ENCODE peak calls at places on chromosomes 12 and 14, in five cellular contexts. C, O, W, N and R are unnamed samples.

GRCh38 chr12:98470469-98471082 is 44.8 kb upstream of the TMPO start:
- DNase-seq in N (no peak), C (no peak), O (no peak), W (no peak), R (no peak)

GRCh38 chr14:101025131-101025530 is 121.6 kb upstream of the RTL1 start:
- DNase-seq in O (no peak), C (no peak), W (no peak), N (no peak), R (no peak)

GRCh38 chr14:100575266-100575995 is 11.8 kb downstream of the BEGAIN start:
- DNase-seq in C (no peak), N (no peak), O (no peak), W (no peak), R (no peak)

GRCh38 chr14:22471545-22472121 is 117.4 kb downstream of the DAD1 start:
- DNase-seq in O (no peak), C (no peak), N (no peak), W (no peak), R (no peak)

GRCh38 chr12:124665516-124665915 is 98.1 kb upstream of the NCOR2 start:
- DNase-seq in N (no peak), O (no peak), W (no peak), C (no peak), R (no peak)

GRCh38 chr14:88986146-88986841 is 161.8 kb downstream of the TTC8 start:
- DNase-seq in N (no peak), C (no peak), O (no peak), W (peak), R (no peak)

GRCh38 chr12:28611501-28611900 is 421.2 kb downstream of the CCDC91 start:
- DNase-seq in C (no peak), N (no peak), O (no peak), W (no peak), R (no peak)

GRCh38 chr14:63387691-63388090 is 69.0 kb upstream of the GPHB5 start:
- DNase-seq in C (no peak), N (no peak), O (no peak), W (no peak), R (no peak)

GRCh38 chr12:131089526-131090253 is 136.0 kb downstream of the ADGRD1 start:
- DNase-seq in O (no peak), C (no peak), N (no peak), W (no peak), R (no peak)

GRCh38 chr12:12333407-12333831 is 16.6 kb downstream of the MANSC1 start:
- DNase-seq in N (no peak), O (no peak), W (peak), C (no peak), R (no peak)

GRCh38 chr12:10031771-10032175 is 1.3 kb downstream of the CLEC9A start:
- DNase-seq in C (no peak), W (peak), O (no peak), N (no peak), R (no peak)

GRCh38 chr12:4664111-4664510 is 15.2 kb downstream of the NDUFA9 start:
- DNase-seq in C (no peak), W (peak), O (no peak), N (no peak), R (no peak)

GRCh38 chr14:90443161-90444076 is 46.6 kb downstream of the CALM1 start:
- DNase-seq in C (no peak), N (no peak), O (no peak), W (no peak), R (no peak)

GRCh38 chr14:23446291-23446851 is 10.9 kb upstream of the MYH7 start:
- DNase-seq in W (no peak), O (peak), C (no peak), N (no peak), R (no peak)

GRCh38 chr14:92785601-92786426 is 8.3 kb upstream of the GOLGA5 start:
- DNase-seq in W (peak), N (no peak), C (peak), O (no peak), R (no peak)

GRCh38 chr12:57390174-57390573 is 40.7 kb downstream of the R3HDM2 start:
- DNase-seq in N (no peak), O (no peak), C (no peak), W (no peak), R (no peak)

GRCh38 chr14:101540481-101540880 is 20.8 kb upstream of the DIO3 start:
- DNase-seq in W (no peak), C (no peak), N (no peak), O (no peak), R (no peak)

GRCh38 chr12:97140355-97140754 is 233.3 kb downstream of the NEDD1 start:
- DNase-seq in N (no peak), O (no peak), C (no peak), W (no peak), R (no peak)

GRCh38 chr12:112401054-112401453 is 8.4 kb downstream of the RPL6 start:
- DNase-seq in W (no peak), N (no peak), C (no peak), O (no peak), R (no peak)

GRCh38 chr12:38586652-38587219 is 270.2 kb downstream of the ALG10B start:
- DNase-seq in N (no peak), C (no peak), W (no peak), O (no peak), R (no peak)

GRCh38 chr14:54653764-54654469 is 87.0 kb downstream of the SAMD4A start:
- DNase-seq in C (peak), N (no peak), O (no peak), W (no peak), R (no peak)

GRCh38 chr12:84889818-84890217 is 22.8 kb downstream of the SLC6A15 start:
- DNase-seq in C (no peak), N (no peak), O (no peak), W (no peak), R (no peak)

GRCh38 chr14:44634692-44635091 is 127.6 kb upstream of the FSCB start:
- DNase-seq in N (no peak), O (no peak), W (no peak), C (no peak), R (no peak)

GRCh38 chr12:10554971-10555481 is 49.3 kb downstream of the EIF2S3B start:
- DNase-seq in C (no peak), O (peak), W (no peak), N (no peak), R (no peak)

GRCh38 chr12:94676011-94676709 is 25.8 kb upstream of the TMCC3 start:
- DNase-seq in N (peak), C (peak), W (no peak), O (peak), R (peak)

GRCh38 chr14:22002860-22003284 is 329.3 kb upstream of the OR4E1 start:
- DNase-seq in N (no peak), O (peak), C (no peak), W (no peak), R (no peak)

GRCh38 chr12:102478416-102479098 is 1.8 kb downstream of the IGF1 start:
- DNase-seq in N (peak), O (peak), C (no peak), W (no peak), R (peak)

GRCh38 chr14:68247281-68247680 is 427.7 kb downstream of the RAD51B start:
- DNase-seq in C (no peak), W (no peak), O (no peak), N (no peak), R (no peak)

GRCh38 chr14:68246074-68246980 is 426.7 kb downstream of the RAD51B start:
- DNase-seq in O (no peak), N (no peak), C (peak), W (no peak), R (no peak)

GRCh38 chr14:68247867-68248266 is 428.3 kb downstream of the RAD51B start:
- DNase-seq in C (no peak), W (no peak), N (no peak), O (no peak), R (no peak)

GRCh38 chr14:68249534-68250517 is 430.2 kb downstream of the RAD51B start:
- DNase-seq in O (no peak), C (no peak), N (no peak), W (no peak), R (no peak)

DNA sequence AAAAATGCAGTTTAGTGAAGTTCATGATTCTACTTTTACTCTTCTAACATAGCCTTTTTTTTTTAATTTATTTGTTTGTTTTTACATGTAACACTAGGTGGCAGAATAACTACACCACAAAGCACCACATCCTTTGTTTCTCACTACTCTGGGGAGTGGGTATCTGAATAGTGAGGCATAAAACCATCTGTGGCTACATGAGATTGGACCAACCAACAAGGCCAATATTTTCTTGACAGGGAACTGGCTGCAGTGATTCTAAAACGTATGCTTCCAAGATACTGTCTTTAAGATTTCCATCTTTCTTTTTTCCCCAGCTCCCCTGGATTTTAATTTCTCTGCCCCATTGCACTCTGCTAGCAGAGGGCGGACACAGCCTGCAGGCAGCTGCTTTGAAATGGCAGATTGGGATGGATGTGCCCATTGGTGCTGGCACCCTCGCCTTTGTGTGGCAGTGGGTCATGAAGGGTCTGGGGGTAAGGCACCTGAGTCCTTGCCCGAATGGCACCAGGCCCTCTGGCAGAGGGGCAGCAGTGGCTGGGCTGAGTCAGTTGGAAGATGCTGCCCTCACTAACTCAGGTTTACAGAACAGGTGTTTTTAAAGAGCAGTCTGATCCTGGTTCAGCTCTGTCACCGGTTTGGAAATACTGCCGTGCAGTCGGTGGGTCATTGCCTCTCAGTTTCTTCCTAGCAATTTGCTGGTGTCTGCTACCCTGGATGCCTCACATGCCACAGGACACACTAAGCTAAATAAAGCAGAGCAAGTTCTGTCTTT is 429.1 kb downstream of the RAD51B start:
- DNase-seq in C (peak), O (peak), W (no peak), N (peak), R (peak)
- TF ChIP-seq CTCF in C (peak), O (peak), W (peak), N (peak), R (peak)

GRCh38 chr12:115947696-115948062 is 329.8 kb downstream of the MED13L start:
- DNase-seq in C (no peak), N (no peak), W (no peak), O (no peak), R (no peak)
- TF ChIP-seq CTCF in C (no peak), N (no peak), W (no peak), O (no peak), R (peak)

DNA sequence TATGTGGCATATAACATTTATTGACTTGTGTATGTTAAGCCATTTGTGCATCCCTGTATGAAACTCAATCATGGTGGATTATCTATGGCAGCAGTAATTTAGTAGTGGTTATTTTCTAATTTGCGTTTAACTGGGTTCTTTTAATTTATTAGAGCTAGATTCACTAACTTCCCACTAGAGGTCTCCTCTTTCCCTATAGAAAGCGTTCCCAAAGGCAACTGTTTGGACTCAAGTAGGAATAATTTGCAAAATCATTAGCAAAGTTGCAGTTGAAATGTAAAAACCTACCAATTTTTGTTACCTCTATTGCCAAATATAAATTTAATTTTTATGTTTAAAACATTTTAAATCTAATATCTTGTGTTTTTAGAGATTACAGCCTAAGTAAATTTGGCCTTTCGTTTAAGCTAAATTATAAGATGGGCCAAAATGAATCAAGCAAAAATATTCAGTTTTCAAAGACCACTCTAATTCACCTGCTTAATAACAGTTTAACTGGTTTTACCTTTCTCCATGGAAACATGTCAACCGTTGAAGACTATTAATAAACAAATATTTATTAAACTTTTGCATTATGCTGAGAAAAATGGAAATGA is 6.0 kb downstream of the DMAC2L start:
- DNase-seq in O (no peak), C (no peak), N (no peak), W (no peak), R (no peak)
- TF ChIP-seq CTCF in O (peak), C (peak), N (no peak), W (peak), R (peak)

DNA sequence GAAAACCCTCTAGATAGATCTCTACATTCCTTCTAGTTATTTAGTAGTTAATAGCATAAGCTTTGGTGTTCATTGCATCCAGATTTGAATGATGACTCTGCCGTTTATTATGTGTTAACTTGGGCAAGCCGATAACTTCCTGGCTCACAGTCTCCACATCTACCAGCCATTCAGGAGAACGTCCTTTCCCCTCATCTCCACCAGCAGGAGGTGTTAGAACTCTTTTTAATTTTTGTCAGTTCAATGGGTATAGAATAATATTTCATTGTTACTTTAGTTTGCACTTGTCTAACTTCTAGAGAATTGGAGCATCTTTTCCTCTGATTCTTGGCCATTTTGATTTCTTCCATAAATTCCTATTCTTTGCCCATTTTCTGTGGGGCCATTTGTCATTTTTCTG is 30.0 kb upstream of the WSCD2 start:
- DNase-seq in C (no peak), O (no peak), W (no peak), N (no peak), R (no peak)
- TF ChIP-seq CTCF in C (peak), O (no peak), W (no peak), N (no peak), R (peak)

GRCh38 chr14:97299661-97300060 is 502.5 kb downstream of the VRK1 start:
- DNase-seq in W (no peak), N (no peak), O (peak), C (no peak), R (no peak)

GRCh38 chr14:97298775-97299174 is 501.6 kb downstream of the VRK1 start:
- DNase-seq in O (no peak), N (no peak), W (no peak), C (no peak), R (no peak)

GRCh38 chr14:97295108-97295710 is 498.0 kb downstream of the VRK1 start:
- DNase-seq in C (no peak), W (no peak), O (no peak), N (no peak), R (no peak)

GRCh38 chr14:97301931-97302559 is 504.9 kb downstream of the VRK1 start:
- DNase-seq in C (no peak), W (no peak), O (no peak), N (no peak), R (no peak)

GRCh38 chr14:97298331-97298730 is 501.1 kb downstream of the VRK1 start:
- DNase-seq in C (no peak), N (no peak), O (no peak), W (no peak), R (no peak)
- TF ChIP-seq CTCF in C (no peak), N (no peak), O (no peak), W (no peak), R (no peak)

GRCh38 chr12:68630598-68630997 is 19.9 kb downstream of the RAP1B start:
- DNase-seq in N (no peak), C (no peak), O (no peak), W (no peak), R (no peak)
- TF ChIP-seq CTCF in N (no peak), C (no peak), O (no peak), W (no peak), R (no peak)

DNA sequence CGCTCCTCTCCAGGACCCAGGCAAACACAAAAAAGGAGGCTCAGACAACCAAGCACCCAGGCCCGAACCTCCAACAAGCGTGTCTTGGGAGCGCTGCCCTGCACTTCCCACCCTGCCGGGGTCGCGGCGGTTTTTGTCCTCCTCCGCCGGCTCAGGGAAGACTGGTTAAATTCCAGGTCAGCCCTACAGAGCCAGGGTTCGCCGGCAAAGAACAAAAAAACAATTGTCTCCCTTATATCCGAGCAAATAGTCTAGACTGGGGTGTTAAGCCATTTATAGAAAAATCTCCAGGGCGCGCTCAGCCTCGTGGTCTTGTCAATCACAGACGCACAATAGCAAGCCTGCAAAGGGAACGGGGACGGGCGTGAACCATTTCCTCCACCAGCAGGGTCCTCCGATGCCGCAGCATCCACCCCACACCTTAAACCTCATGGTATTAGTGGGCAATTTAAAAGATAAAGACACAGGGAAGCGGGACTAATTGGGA is 46.9 kb downstream of the BCAT1 start:
- DNase-seq in C (no peak), N (peak), W (no peak), O (no peak), R (peak)
- TF ChIP-seq CTCF in C (no peak), N (no peak), W (no peak), O (no peak), R (no peak)

GRCh38 chr12:56346663-56347062 is 8.0 kb downstream of the IL23A start:
- DNase-seq in W (no peak), C (no peak), N (no peak), O (no peak), R (no peak)
- TF ChIP-seq CTCF in W (no peak), C (no peak), N (no peak), O (no peak), R (no peak)

GRCh38 chr14:65981192-65981843 is 504.9 kb upstream of the CCDC196 start:
- DNase-seq in W (no peak), O (no peak), C (peak), N (no peak), R (no peak)
- TF ChIP-seq CTCF in W (no peak), O (no peak), C (no peak), N (no peak), R (no peak)

GRCh38 chr12:6752181-6752930 is 585 bp downstream of the MLF2 start:
- DNase-seq in C (peak), O (no peak), W (no peak), N (no peak), R (no peak)
- TF ChIP-seq CTCF in C (no peak), O (no peak), W (peak), N (no peak), R (no peak)